ENCODE peak calls at places on chromosomes 3 and 15, in eight cellular contexts. Q is SJSA1, E is fibroblast of pulmonary artery, H is left colon, S is B cell, N is H9, X is cardiac fibroblast, I is ELR. Y is an unnamed sample.

GRCh38 chr15:67433495-67434099 is 87.3 kb upstream of the C15orf61 start:
- DNase-seq in Q (peak), E (peak), H (peak), S (no peak), N (peak), X (peak), I (peak), Y (no peak)

GRCh38 chr15:49877117-49877860 is 241.7 kb downstream of the ATP8B4 start:
- DNase-seq in Q (no peak), E (peak), H (no peak), S (no peak), N (no peak), X (peak), I (no peak), Y (no peak)

GRCh38 chr3:15319575-15319974 is 12.8 kb downstream of the SH3BP5 start:
- DNase-seq in Q (no peak), E (peak), H (no peak), S (no peak), N (no peak), X (peak), I (no peak), Y (no peak)

GRCh38 chr3:123328851-123329635 is 119.8 kb downstream of the ADCY5 start:
- DNase-seq in Q (peak), E (peak), H (peak), S (peak), N (peak), X (peak), I (peak), Y (peak)

GRCh38 chr15:60162911-60163310 is 158.8 kb downstream of the FOXB1 start:
- DNase-seq in Q (no peak), E (no peak), H (no peak), S (no peak), N (no peak), X (no peak), I (no peak), Y (no peak)

GRCh38 chr3:190345027-190345821 is 23.0 kb upstream of the CLDN1 start:
- DNase-seq in Q (peak), E (peak), H (peak), S (no peak), N (no peak), X (peak), I (peak), Y (no peak)

GRCh38 chr15:96354731-96355560 is 24.4 kb downstream of the NR2F2 start:
- DNase-seq in Q (peak), E (peak), H (no peak), S (no peak), N (no peak), X (peak), I (peak), Y (no peak)

GRCh38 chr15:99100245-99101173 is 4.4 kb upstream of the SYNM start:
- DNase-seq in Q (peak), E (peak), H (peak), S (no peak), N (peak), X (peak), I (peak), Y (no peak)

GRCh38 chr3:80275120-80275519 is 507.3 kb upstream of the ROBO1 start:
- DNase-seq in Q (no peak), E (no peak), H (no peak), S (no peak), N (no peak), X (no peak), I (no peak), Y (no peak)

GRCh38 chr3:180018588-180018987 is 18.1 kb downstream of the PEX5L start:
- DNase-seq in Q (no peak), E (no peak), H (no peak), S (no peak), N (peak), X (no peak), I (no peak), Y (no peak)

GRCh38 chr3:131038326-131038725 is 11.6 kb downstream of the NEK11 start:
- DNase-seq in Q (no peak), E (peak), H (no peak), S (no peak), N (no peak), X (peak), I (no peak), Y (no peak)

GRCh38 chr3:48855681-48856447 is 8.2 kb upstream of the PRKAR2A start:
- DNase-seq in Q (no peak), E (no peak), H (peak), S (no peak), N (no peak), X (no peak), I (no peak), Y (no peak)

GRCh38 chr15:68592054-68592453 is 13.3 kb downstream of the CORO2B start:
- DNase-seq in Q (no peak), E (peak), H (no peak), S (no peak), N (no peak), X (no peak), I (peak), Y (no peak)

GRCh38 chr15:64112077-64112772 is 16.4 kb downstream of the SNX1 start:
- DNase-seq in Q (no peak), E (no peak), H (no peak), S (no peak), N (no peak), X (no peak), I (no peak), Y (no peak)

GRCh38 chr3:165725296-165725695 is 111.9 kb downstream of the BCHE start:
- DNase-seq in Q (no peak), E (no peak), H (no peak), S (no peak), N (no peak), X (no peak), I (peak), Y (no peak)

GRCh38 chr15:80856809-80857377 is 77.7 kb downstream of the CEMIP start:
- DNase-seq in Q (no peak), E (peak), H (peak), S (no peak), N (no peak), X (peak), I (no peak), Y (no peak)